ENCODE peak calls at places on chromosomes 11 and 22, in seven cellular contexts. F is pancreas; J is activated naive CD4-positive, alpha-beta T cell; Z is activated T-cell treated with anti-CD3 and anti-CD28 coated beads, Interleukin-2, amount 50 U/mL, for 72 hours; E is type B pancreatic cell; M is H4; V is IMR-90. D is an unnamed sample.

GRCh38 chr22:46293591-46294260 is 2.9 kb upstream of the GTSE1 start:
- DNase-seq in F (no peak), J (no peak), Z (no peak), E (no peak), M (no peak), V (peak), D (no peak)

GRCh38 chr11:86802601-86803051 is 2.3 kb downstream of the PRSS23 start:
- DNase-seq in F (no peak), J (no peak), Z (no peak), E (no peak), M (peak), V (peak), D (peak)

GRCh38 chr22:50399751-50400331 is 56.7 kb downstream of the PPP6R2 start:
- DNase-seq in F (no peak), J (peak), Z (peak), E (no peak), M (peak), V (no peak), D (no peak)

GRCh38 chr11:76291576-76292526 is 85.5 kb upstream of the WNT11 start:
- DNase-seq in F (no peak), J (no peak), Z (no peak), E (no peak), M (no peak), V (no peak), D (peak)

GRCh38 chr22:39622881-39623367 is 52.4 kb downstream of the CACNA1I start:
- DNase-seq in F (peak), J (peak), Z (peak), E (peak), M (no peak), V (peak), D (no peak)

GRCh38 chr11:61488651-61489291 is 19.8 kb upstream of the LRRC10B start:
- DNase-seq in F (peak), J (no peak), Z (no peak), E (no peak), M (no peak), V (no peak), D (no peak)

GRCh38 chr11:76159983-76160661 is 46.2 kb downstream of the WNT11 start:
- DNase-seq in F (peak), J (no peak), Z (no peak), E (no peak), M (no peak), V (no peak), D (no peak)

GRCh38 chr22:36816338-36816634 is 549 bp downstream of the PVALB start:
- DNase-seq in F (no peak), J (no peak), Z (no peak), E (no peak), M (no peak), V (no peak), D (no peak)

GRCh38 chr11:19910931-19911330 is 198.3 kb downstream of the NAV2 start:
- DNase-seq in F (no peak), J (no peak), Z (no peak), E (no peak), M (no peak), V (no peak), D (no peak)

GRCh38 chr11:115632061-115632460 is 127.8 kb upstream of the CADM1 start:
- DNase-seq in F (no peak), J (no peak), Z (no peak), E (no peak), M (no peak), V (no peak), D (no peak)

GRCh38 chr11:110435780-110436717 is 6.3 kb downstream of the FDX1 start:
- DNase-seq in F (no peak), J (no peak), Z (no peak), E (no peak), M (no peak), V (peak), D (no peak)

GRCh38 chr22:44378380-44378779 is 65.6 kb upstream of the SHISAL1 start:
- DNase-seq in F (no peak), J (no peak), Z (no peak), E (no peak), M (no peak), V (no peak), D (no peak)

GRCh38 chr11:119861160-119861559 is 132.2 kb upstream of the NECTIN1 start:
- DNase-seq in F (no peak), J (no peak), Z (no peak), E (no peak), M (no peak), V (no peak), D (no peak)

GRCh38 chr11:61551630-61552029 is 29.2 kb downstream of the SYT7 start:
- DNase-seq in F (peak), J (no peak), Z (no peak), E (no peak), M (peak), V (peak), D (peak)

GRCh38 chr11:119337581-119338317 is 2.9 kb downstream of the C1QTNF5 start:
- DNase-seq in F (no peak), J (no peak), Z (no peak), E (no peak), M (peak), V (peak), D (no peak)

GRCh38 chr11:122040476-122040875 is 75.5 kb downstream of the BLID start:
- DNase-seq in F (no peak), J (no peak), Z (no peak), E (no peak), M (no peak), V (no peak), D (no peak)

GRCh38 chr11:71420455-71421241 is 27.5 kb downstream of the DHCR7 start:
- DNase-seq in F (no peak), J (no peak), Z (peak), E (no peak), M (peak), V (peak), D (peak)

GRCh38 chr11:2041963-2042362 is 44.3 kb upstream of the H19 start:
- DNase-seq in F (no peak), J (no peak), Z (no peak), E (no peak), M (no peak), V (no peak), D (no peak)

GRCh38 chr22:33357894-33358440 is 299.8 kb upstream of the SYN3 start:
- DNase-seq in F (no peak), J (no peak), Z (no peak), E (no peak), M (no peak), V (no peak), D (no peak)

GRCh38 chr22:34475886-34476285 is 555.6 kb upstream of the LARGE1 start:
- DNase-seq in F (no peak), J (no peak), Z (no peak), E (no peak), M (no peak), V (no peak), D (no peak)

GRCh38 chr11:45593992-45594391 is 71.4 kb downstream of the CHST1 start:
- DNase-seq in F (no peak), J (no peak), Z (no peak), E (no peak), M (peak), V (no peak), D (peak)

GRCh38 chr11:35009191-35009940 is 92.9 kb downstream of the PDHX start:
- DNase-seq in F (no peak), J (no peak), Z (no peak), E (no peak), M (peak), V (peak), D (peak)

GRCh38 chr22:20956258-20957117 is 10.6 kb upstream of the AIFM3 start:
- DNase-seq in F (peak), J (no peak), Z (no peak), E (no peak), M (no peak), V (peak), D (no peak)

GRCh38 chr22:38038890-38039812 is 18.1 kb upstream of the PICK1 start:
- DNase-seq in F (peak), J (no peak), Z (no peak), E (no peak), M (no peak), V (no peak), D (no peak)

GRCh38 chr22:20526628-20527355 is 19.4 kb downstream of the MED15 start:
- DNase-seq in F (no peak), J (no peak), Z (no peak), E (no peak), M (no peak), V (peak), D (peak)

GRCh38 chr11:70440206-70440605 is 41.9 kb downstream of the CTTN start:
- DNase-seq in F (no peak), J (no peak), Z (no peak), E (no peak), M (no peak), V (no peak), D (no peak)

GRCh38 chr11:124865902-124866851 is 945 bp downstream of the ROBO3 start:
- DNase-seq in F (peak), J (peak), Z (peak), E (no peak), M (no peak), V (peak), D (no peak)

GRCh38 chr22:20509344-20510047 is 2.1 kb downstream of the MED15 start:
- DNase-seq in F (no peak), J (peak), Z (peak), E (no peak), M (peak), V (peak), D (peak)

GRCh38 chr22:19361501-19362103 is 69.9 kb downstream of the HIRA start:
- DNase-seq in F (no peak), J (no peak), Z (no peak), E (peak), M (no peak), V (no peak), D (no peak)

GRCh38 chr11:27858901-27859300 is 158.6 kb upstream of the BDNF start:
- DNase-seq in F (no peak), J (no peak), Z (no peak), E (no peak), M (no peak), V (no peak), D (no peak)

GRCh38 chr11:131504199-131504949 is 134.0 kb downstream of the NTM start:
- DNase-seq in F (no peak), J (no peak), Z (no peak), E (no peak), M (peak), V (no peak), D (no peak)

GRCh38 chr11:63240098-63240497 is 3.3 kb downstream of the SLC22A25 start:
- DNase-seq in F (no peak), J (no peak), Z (no peak), E (no peak), M (no peak), V (no peak), D (no peak)

D was measured in A172.